ENCODE peak calls at places on chromosome 16, in four cellular contexts. O is right lobe of liver, V is colonic mucosa, G is AG09319. J is an unnamed sample.

GRCh38 chr16:88938933-88939813 is 37.8 kb downstream of the CBFA2T3 start:
- DNase-seq in O (no peak), V (no peak), G (no peak), J (no peak)

GRCh38 chr16:23905027-23905426 is 69.2 kb downstream of the PRKCB start:
- DNase-seq in O (no peak), V (no peak), G (no peak), J (no peak)

GRCh38 chr16:65065031-65065430 is 56.8 kb downstream of the CDH11 start:
- DNase-seq in O (no peak), V (no peak), G (no peak), J (no peak)

GRCh38 chr16:74570412-74571301 is 36.3 kb downstream of the GLG1 start:
- DNase-seq in O (no peak), V (no peak), G (no peak), J (peak)

GRCh38 chr16:379183-379960 is 2.4 kb downstream of the PGAP6 start:
- DNase-seq in O (no peak), V (peak), G (no peak), J (no peak)

GRCh38 chr16:30600215-30600614 is 10.0 kb downstream of the ZNF689 start:
- DNase-seq in O (no peak), V (no peak), G (no peak), J (no peak)

GRCh38 chr16:73308776-73309175 is 260.8 kb upstream of the ZFHX3 start:
- DNase-seq in O (no peak), V (no peak), G (no peak), J (no peak)

GRCh38 chr16:75351183-75351582 is 82.1 kb downstream of the CFDP1 start:
- DNase-seq in O (no peak), V (no peak), G (peak), J (no peak)

GRCh38 chr16:4372315-4372577 is 598 bp downstream of the VASN start:
- DNase-seq in O (no peak), V (no peak), G (no peak), J (no peak)

GRCh38 chr16:63187638-63188037 is 1151.4 kb upstream of the CDH8 start:
- DNase-seq in O (no peak), V (no peak), G (no peak), J (no peak)

GRCh38 chr16:27892879-27893278 is 170.6 kb downstream of the GSG1L start:
- DNase-seq in O (no peak), V (no peak), G (no peak), J (no peak)

GRCh38 chr16:48864055-48864454 is 254.1 kb upstream of the N4BP1 start:
- DNase-seq in O (no peak), V (no peak), G (no peak), J (no peak)

GRCh38 chr16:15988268-15989013 is 39.0 kb downstream of the ABCC1 start:
- DNase-seq in O (no peak), V (no peak), G (no peak), J (no peak)

GRCh38 chr16:27219161-27219560 is 15.8 kb downstream of the KDM8 start:
- DNase-seq in O (no peak), V (no peak), G (no peak), J (no peak)

GRCh38 chr16:22138482-22138881 is 23.8 kb upstream of the SDR42E2 start:
- DNase-seq in O (no peak), V (no peak), G (no peak), J (no peak)

GRCh38 chr16:2072926-2073325 is 25.1 kb downstream of the TSC2 start:
- DNase-seq in O (no peak), V (no peak), G (no peak), J (no peak)

GRCh38 chr16:10787304-10787703 is 31.3 kb downstream of the TVP23A start:
- DNase-seq in O (no peak), V (no peak), G (no peak), J (no peak)

GRCh38 chr16:30846649-30847402 is 47.1 kb downstream of the BCL7C start:
- DNase-seq in O (no peak), V (no peak), G (no peak), J (no peak)

GRCh38 chr16:29821663-29822115 is 1.4 kb downstream of the MVP start:
- DNase-seq in O (no peak), V (no peak), G (no peak), J (peak)

GRCh38 chr16:1316033-1316405 is 6.6 kb downstream of the UBE2I start:
- DNase-seq in O (no peak), V (no peak), G (no peak), J (no peak)

GRCh38 chr16:48193846-48194245 is 38.1 kb upstream of the ABCC12 start:
- DNase-seq in O (no peak), V (no peak), G (no peak), J (no peak)

GRCh38 chr16:21666772-21667171 is 3.0 kb downstream of the OTOA start:
- DNase-seq in O (no peak), V (no peak), G (no peak), J (no peak)

GRCh38 chr16:66287916-66288315 is 78.6 kb upstream of the CDH5 start:
- DNase-seq in O (no peak), V (no peak), G (no peak), J (no peak)

GRCh38 chr16:24088767-24089166 is 167.4 kb upstream of the CACNG3 start:
- DNase-seq in O (no peak), V (no peak), G (no peak), J (no peak)

GRCh38 chr16:29029168-29029994 is 44.5 kb downstream of the LAT start:
- DNase-seq in O (no peak), V (peak), G (peak), J (peak)

GRCh38 chr16:83305092-83305491 is 502.7 kb upstream of the HSBP1 start:
- DNase-seq in O (no peak), V (no peak), G (peak), J (no peak)

GRCh38 chr16:67399218-67399733 is 6.0 kb upstream of the TPPP3 start:
- DNase-seq in O (no peak), V (peak), G (no peak), J (peak)
- TF ChIP-seq CTCF in O (peak), V (peak), G (peak), J (peak)

GRCh38 chr16:85595299-85595661 is 17.8 kb upstream of the GSE1 start:
- DNase-seq in O (no peak), V (no peak), G (no peak), J (no peak)
- TF ChIP-seq CTCF in O (no peak), V (no peak), G (no peak), J (no peak)

GRCh38 chr16:20359997-20360396 is 7.5 kb upstream of the UMOD start:
- DNase-seq in O (peak), V (no peak), G (no peak), J (no peak)
- TF ChIP-seq CTCF in O (peak), V (no peak), G (no peak), J (no peak)

DNA sequence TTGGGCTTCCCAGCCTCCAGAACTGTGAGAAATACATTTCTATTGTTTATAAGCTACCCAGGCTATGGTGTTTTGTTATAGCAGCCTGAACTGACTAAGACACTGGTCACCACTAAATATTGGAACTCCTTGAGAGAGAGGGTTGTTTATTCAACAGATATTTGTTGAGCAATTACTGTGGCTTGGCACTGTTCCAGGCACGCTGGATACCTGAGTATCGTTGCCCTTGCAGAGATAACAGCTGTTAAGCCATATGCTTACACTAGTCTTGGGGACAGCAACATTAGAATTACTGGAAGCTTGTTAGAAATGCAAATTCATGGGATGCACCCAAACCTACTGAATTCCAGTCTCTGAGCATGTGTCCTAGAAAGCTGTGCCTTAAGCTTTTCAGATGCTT is 230.7 kb downstream of the HS3ST4 start:
- DNase-seq in O (no peak), V (no peak), G (no peak), J (no peak)
- TF ChIP-seq CTCF in O (no peak), V (no peak), G (no peak), J (no peak)

GRCh38 chr16:85531516-85531915 is 81.6 kb upstream of the GSE1 start:
- DNase-seq in O (no peak), V (no peak), G (no peak), J (no peak)

GRCh38 chr16:85528528-85529387 is 84.4 kb upstream of the GSE1 start:
- DNase-seq in O (no peak), V (no peak), G (no peak), J (peak)

GRCh38 chr16:85530370-85530739 is 82.8 kb upstream of the GSE1 start:
- DNase-seq in O (no peak), V (no peak), G (no peak), J (no peak)

GRCh38 chr16:85527767-85528297 is 85.3 kb upstream of the GSE1 start:
- DNase-seq in O (no peak), V (no peak), G (no peak), J (no peak)

GRCh38 chr16:85529489-85530369 is 83.4 kb upstream of the GSE1 start:
- DNase-seq in O (no peak), V (no peak), G (no peak), J (no peak)
- TF ChIP-seq CTCF in O (peak), V (no peak), G (no peak), J (peak)

GRCh38 chr16:81315271-81316175 is 761 bp downstream of the GAN start:
- DNase-seq in O (peak), V (peak), G (no peak), J (peak)
- TF ChIP-seq CTCF in O (no peak), V (no peak), G (no peak), J (no peak)

J was measured in Calu3.